ENCODE peak calls at places on chromosomes 6 and 20, in ten cellular contexts. P is endothelial cell, G is kidney, R is hepatocyte, E is HFF-Myc, O is RWPE1, M is heart right ventricle, N is uterus, K is Caco-2, A is PC-9. B is an unnamed sample.

GRCh38 chr20:6575912-6576391 is 191.5 kb upstream of the BMP2 start:
- DNase-seq in P (no peak), G (no peak), R (peak; percentile 12), E (no peak), O (no peak), M (no peak), N (no peak), K (peak; percentile 52), A (no peak), B (no peak)

GRCh38 chr20:22700387-22700786 is 116.0 kb upstream of the FOXA2 start:
- DNase-seq in P (no peak), G (no peak), R (no peak), E (no peak), O (no peak), M (no peak), N (no peak), K (no peak), A (no peak), B (peak; percentile 12)

GRCh38 chr6:134819236-134819635 is 130.7 kb downstream of the ALDH8A1 start:
- DNase-seq in P (no peak), G (no peak), R (no peak), E (no peak), O (no peak), M (no peak), N (no peak), K (no peak), A (no peak), B (no peak)

GRCh38 chr6:40328376-40328987 is 258.7 kb downstream of the LRFN2 start:
- DNase-seq in P (peak; percentile 38), G (no peak), R (peak; percentile 75), E (no peak), O (peak; percentile 76), M (no peak), N (no peak), K (peak; percentile 56), A (peak; percentile 51), B (no peak)

GRCh38 chr6:14313220-14313619 is 195.6 kb downstream of the CD83 start:
- DNase-seq in P (no peak), G (no peak), R (no peak), E (no peak), O (no peak), M (no peak), N (no peak), K (no peak), A (no peak), B (no peak)

GRCh38 chr6:24330137-24330732 is 27.6 kb downstream of the DCDC2 start:
- DNase-seq in P (no peak), G (no peak), R (peak; percentile 14), E (no peak), O (no peak), M (no peak), N (no peak), K (peak; percentile 51), A (no peak), B (no peak)

GRCh38 chr6:41712651-41713103 is 22.7 kb downstream of the TFEB start:
- DNase-seq in P (no peak), G (peak; percentile 94), R (no peak), E (no peak), O (no peak), M (peak; percentile 84), N (peak; percentile 34), K (no peak), A (peak; percentile 76), B (peak; percentile 44)

GRCh38 chr20:41862023-41862422 is 243.8 kb upstream of the CHD6 start:
- DNase-seq in P (no peak), G (no peak), R (no peak), E (no peak), O (no peak), M (no peak), N (no peak), K (no peak), A (no peak), B (no peak)

GRCh38 chr20:4702562-4703280 is 19.0 kb upstream of the PRND start:
- DNase-seq in P (no peak), G (no peak), R (no peak), E (no peak), O (no peak), M (no peak), N (no peak), K (no peak), A (no peak), B (no peak)

GRCh38 chr6:70590387-70590786 is 23.7 kb downstream of the SDHAF4 start:
- DNase-seq in P (no peak), G (no peak), R (no peak), E (no peak), O (no peak), M (no peak), N (no peak), K (no peak), A (no peak), B (no peak)

GRCh38 chr6:28393912-28394662 is 5.5 kb downstream of the ZSCAN12 start:
- DNase-seq in P (peak; percentile 9), G (no peak), R (peak; percentile 24), E (no peak), O (no peak), M (no peak), N (no peak), K (no peak), A (no peak), B (peak; percentile 13)

GRCh38 chr6:49720372-49720771 is 7.0 kb upstream of the CRISP2 start:
- DNase-seq in P (no peak), G (no peak), R (no peak), E (no peak), O (no peak), M (no peak), N (no peak), K (no peak), A (no peak), B (no peak)

GRCh38 chr6:37027811-37028469 is 22.5 kb downstream of the FGD2 start:
- DNase-seq in P (no peak), G (no peak), R (no peak), E (no peak), O (no peak), M (no peak), N (no peak), K (no peak), A (no peak), B (no peak)

GRCh38 chr20:9884061-9884460 is 45.2 kb upstream of the PAK5 start:
- DNase-seq in P (no peak), G (no peak), R (peak; percentile 9), E (no peak), O (no peak), M (no peak), N (no peak), K (no peak), A (no peak), B (no peak)
- TF ChIP-seq CTCF in P (no peak), G (no peak), R (peak; percentile 43), E (no peak), O (no peak), M (no peak), N (no peak), K (peak; percentile 10), A (peak; percentile 31), B (no peak)

GRCh38 chr20:48656120-48656519 is 171.7 kb downstream of the PREX1 start:
- DNase-seq in P (no peak), G (no peak), R (no peak), E (no peak), O (no peak), M (no peak), N (no peak), K (no peak), A (no peak), B (no peak)

GRCh38 chr20:48658505-48658904 is 169.3 kb downstream of the PREX1 start:
- DNase-seq in P (no peak), G (no peak), R (no peak), E (no peak), O (no peak), M (no peak), N (no peak), K (no peak), A (no peak), B (no peak)

GRCh38 chr20:48658198-48658476 is 169.7 kb downstream of the PREX1 start:
- DNase-seq in P (no peak), G (no peak), R (no peak), E (no peak), O (no peak), M (no peak), N (no peak), K (no peak), A (no peak), B (no peak)

GRCh38 chr20:48657426-48658197 is 170.2 kb downstream of the PREX1 start:
- DNase-seq in P (peak; percentile 64), G (no peak), R (peak; percentile 87), E (peak; percentile 38), O (peak; percentile 95), M (peak; percentile 69), N (peak; percentile 55), K (peak; percentile 85), A (peak; percentile 73), B (peak; percentile 67)

DNA sequence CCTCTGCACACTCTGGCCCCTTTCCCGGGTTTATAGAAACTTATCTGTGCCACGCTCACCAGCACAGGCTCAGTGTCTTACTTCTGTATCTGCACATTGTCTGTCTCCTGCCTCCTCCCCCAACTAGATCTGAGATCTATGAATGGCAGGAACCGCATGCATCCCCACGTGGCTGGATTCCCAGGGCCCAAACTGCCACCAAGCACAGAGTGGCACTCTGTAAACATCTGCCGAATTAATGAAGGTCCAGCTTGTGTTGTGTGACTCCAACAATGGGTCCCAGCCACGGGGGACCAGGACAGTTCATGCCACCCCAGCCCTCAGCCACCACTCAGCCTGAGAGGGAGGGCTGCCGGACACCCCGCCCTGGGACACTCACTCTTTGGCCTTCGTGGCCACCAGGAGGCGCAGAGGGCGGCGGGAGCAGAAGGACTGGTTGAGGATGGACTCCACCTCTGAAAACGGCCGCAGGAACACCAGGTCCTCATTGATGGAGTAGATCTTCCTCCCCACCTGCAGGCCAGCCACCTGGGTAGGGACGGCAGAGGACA is 171.1 kb downstream of the PREX1 start:
- DNase-seq in P (peak; percentile 40), G (no peak), R (no peak), E (no peak), O (no peak), M (no peak), N (no peak), K (peak; percentile 87), A (peak; percentile 65), B (no peak)
- TF ChIP-seq CTCF in P (peak; percentile 34), G (no peak), R (peak; percentile 17), E (no peak), O (no peak), M (no peak), N (no peak), K (peak; percentile 89), A (peak; percentile 64), B (peak; percentile 9)

DNA sequence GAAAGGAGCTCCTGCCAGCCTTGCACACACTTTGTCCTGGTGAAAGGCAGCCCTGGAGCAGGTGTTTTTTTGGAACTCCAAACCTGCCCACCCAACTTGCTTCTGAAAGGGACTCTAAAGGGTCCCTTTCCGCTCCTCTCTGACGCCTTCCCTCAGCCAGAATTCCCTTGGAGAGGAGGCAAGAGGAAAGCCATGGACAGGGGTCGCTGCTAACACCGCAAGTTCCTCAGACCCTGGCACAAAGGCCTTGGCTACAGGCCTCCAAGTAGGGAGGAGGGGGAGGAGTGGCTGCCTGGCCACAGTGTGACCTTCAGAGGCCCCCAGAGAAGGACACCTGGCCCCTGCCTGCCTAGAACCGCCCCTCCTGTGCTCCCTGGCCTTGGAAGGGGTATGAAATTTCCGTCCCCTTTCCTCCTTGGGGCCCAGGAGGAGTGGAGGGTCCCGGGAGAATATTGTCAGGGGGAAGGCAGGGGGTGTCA is 2.6 kb downstream of the VEGFA start:
- DNase-seq in P (no peak), G (peak; percentile 64), R (no peak), E (no peak), O (no peak), M (peak; percentile 55), N (no peak), K (peak; percentile 50), A (no peak), B (no peak)
- TF ChIP-seq CTCF in P (no peak), G (no peak), R (peak; percentile 12), E (no peak), O (no peak), M (no peak), N (no peak), K (no peak), A (no peak), B (peak; percentile 22)

GRCh38 chr6:127854009-127854408 is 46.8 kb downstream of the THEMIS start:
- DNase-seq in P (no peak), G (no peak), R (no peak), E (no peak), O (no peak), M (no peak), N (no peak), K (no peak), A (no peak), B (no peak)
- TF ChIP-seq CTCF in P (no peak), G (no peak), R (peak; percentile 12), E (no peak), O (no peak), M (no peak), N (no peak), K (no peak), A (peak; percentile 23), B (no peak)

B was measured in AG10803.